ENCODE peak calls at places on chromosomes 2 and 18, in seven cellular contexts. D is pancreas, G is neural progenitor cell, H is choroid plexus epithelial cell, R is heart left ventricle, Y is fibroblast of lung, Q is spleen. W is an unnamed sample.

GRCh38 chr2:235088608-235089020 is 136.8 kb downstream of the SH3BP4 start:
- DNase-seq in D (no peak), R (no peak), G (no peak), H (peak), Q (no peak), Y (peak), W (no peak)

GRCh38 chr2:138023976-138024375 is 59.7 kb downstream of the HNMT start:
- DNase-seq in R (no peak), Q (no peak), D (no peak), Y (peak), G (no peak), H (no peak), W (no peak)

GRCh38 chr2:6326958-6327357 is 538.7 kb downstream of the CMPK2 start:
- DNase-seq in Q (no peak), Y (no peak), R (no peak), G (no peak), D (no peak), H (no peak), W (no peak)

GRCh38 chr2:240397924-240398611 is 37.4 kb upstream of the GPC1 start:
- DNase-seq in H (peak), R (no peak), Q (no peak), G (no peak), D (no peak), Y (no peak), W (no peak)

GRCh38 chr2:1262609-1263008 is 150.7 kb upstream of the TPO start:
- DNase-seq in R (no peak), Q (no peak), H (no peak), G (no peak), Y (no peak), D (no peak), W (no peak)

GRCh38 chr18:54558609-54559585 is 32.1 kb upstream of the DYNAP start:
- DNase-seq in G (peak), Y (peak), D (no peak), Q (no peak), H (peak), R (no peak), W (no peak)

GRCh38 chr2:98743835-98744234 is 12.9 kb upstream of the MGAT4A start:
- DNase-seq in Y (no peak), Q (no peak), R (no peak), D (no peak), G (no peak), H (no peak), W (no peak)

GRCh38 chr2:34736482-34736881 is 1137.4 kb upstream of the FAM98A start:
- DNase-seq in Q (no peak), R (no peak), D (no peak), Y (no peak), H (no peak), G (no peak), W (no peak)

GRCh38 chr18:46422552-46423055 is 234.4 kb downstream of the LOXHD1 start:
- DNase-seq in G (no peak), Y (no peak), H (no peak), Q (no peak), D (no peak), R (no peak), W (no peak)

GRCh38 chr2:101704816-101705565 is 7.5 kb downstream of the MAP4K4 start:
- DNase-seq in Y (peak), Q (no peak), H (peak), G (no peak), D (no peak), R (no peak), W (no peak)

GRCh38 chr2:156589381-156590079 is 153.4 kb downstream of the GPD2 start:
- DNase-seq in H (peak), G (peak), Q (no peak), D (no peak), Y (peak), R (no peak), W (no peak)

GRCh38 chr18:67359868-67360838 is 156.4 kb downstream of the DSEL start:
- DNase-seq in G (no peak), R (peak), Q (no peak), D (no peak), Y (peak), H (peak), W (peak)

GRCh38 chr2:239349448-239350135 is 51.2 kb downstream of the HDAC4 start:
- DNase-seq in D (no peak), G (peak), R (no peak), Q (no peak), Y (no peak), H (peak), W (no peak)

GRCh38 chr18:65788373-65788772 is 37.6 kb downstream of the CDH7 start:
- DNase-seq in Q (no peak), R (no peak), H (peak), Y (no peak), D (no peak), G (peak), W (no peak)

DNA sequence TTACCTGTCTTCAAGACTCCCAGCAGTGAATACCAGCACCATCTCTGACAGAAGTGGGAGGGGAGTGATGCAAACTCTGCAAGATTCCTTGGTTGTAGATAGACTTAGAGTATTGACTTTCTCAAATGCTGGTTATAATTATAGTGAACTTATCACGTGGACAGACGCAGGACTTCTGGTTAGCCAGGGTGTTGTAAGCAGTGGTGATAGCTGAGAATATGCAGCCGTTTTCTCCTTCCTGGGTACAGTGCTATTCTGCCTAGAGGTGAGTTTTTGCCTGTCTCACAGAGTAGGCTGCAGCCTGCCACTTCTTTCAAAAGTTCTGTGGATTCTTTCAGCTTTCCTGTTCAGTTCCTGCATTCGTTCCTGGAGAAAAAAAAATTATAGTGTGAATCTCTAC is 733 bp upstream of the CXCR2 start:
- DNase-seq in Q (no peak), G (no peak), H (peak), R (no peak), D (no peak), Y (no peak), W (no peak)
- H3K4me3 ChIP-seq in Q (no peak), G (no peak), H (no peak), R (peak), D (no peak), Y (no peak), W (no peak)

DNA sequence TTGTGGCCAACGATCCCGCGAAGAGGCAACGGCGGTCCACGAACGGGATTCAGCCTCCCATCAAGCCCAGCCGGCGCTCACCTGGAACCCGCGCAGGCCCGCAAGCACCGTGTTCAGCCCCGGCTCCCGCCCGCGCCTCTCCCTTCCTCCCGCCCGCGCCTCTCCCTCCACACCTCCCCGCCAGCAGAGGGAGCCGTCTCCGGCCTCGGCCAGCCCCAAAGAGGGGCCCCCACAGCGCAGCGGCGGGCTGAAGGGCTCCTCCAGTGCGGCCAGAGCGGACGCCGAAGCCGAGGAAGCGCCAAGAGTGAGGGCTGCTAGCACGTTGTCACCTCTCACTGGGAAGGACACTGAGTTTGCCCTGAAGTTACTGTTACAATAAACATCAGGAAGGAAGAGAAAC is 55.3 kb upstream of the LAPTM4A start:
- DNase-seq in Y (peak), R (peak), H (peak), G (peak), D (peak), Q (no peak), W (no peak)
- TF ChIP-seq CTCF in Y (peak), R (peak), H (peak), G (peak), D (peak), Q (no peak), W (peak)

DNA sequence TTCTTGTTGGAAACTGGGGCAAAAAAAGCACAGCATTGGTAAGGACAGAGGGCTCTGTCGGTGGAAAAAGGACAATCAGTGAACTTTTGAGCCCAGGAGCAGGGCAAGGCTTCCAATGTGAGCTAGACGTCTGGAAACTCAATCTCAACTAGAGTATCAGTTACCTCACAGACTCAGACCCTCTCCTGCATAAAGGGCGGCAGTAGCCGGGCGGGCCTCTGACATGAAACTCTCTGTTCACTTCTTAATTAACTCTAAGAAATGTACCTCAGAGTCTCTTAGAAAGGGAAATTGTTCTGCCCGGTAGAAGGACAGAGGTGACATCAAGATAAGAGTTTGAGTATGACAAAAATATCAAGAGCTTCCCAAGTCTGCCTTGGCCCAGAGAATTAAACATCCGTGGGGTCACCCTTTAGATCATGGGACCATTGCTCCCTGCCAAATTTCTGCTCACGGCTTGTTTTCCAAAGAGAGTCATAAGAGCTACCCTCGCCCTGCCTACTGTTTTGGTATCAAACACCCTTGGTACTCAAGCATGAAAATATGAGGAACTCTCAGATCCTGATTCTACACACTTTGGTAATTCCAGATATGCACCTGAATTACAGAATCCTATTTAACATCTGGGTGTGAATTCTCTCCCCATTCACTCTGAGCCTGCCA is 103.5 kb upstream of the PKDCC start:
- DNase-seq in Y (no peak), H (no peak), Q (no peak), R (no peak), D (no peak), G (no peak), W (no peak)
- H3K4me3 ChIP-seq in Y (no peak), H (no peak), Q (no peak), R (no peak), D (no peak), G (no peak), W (no peak)

DNA sequence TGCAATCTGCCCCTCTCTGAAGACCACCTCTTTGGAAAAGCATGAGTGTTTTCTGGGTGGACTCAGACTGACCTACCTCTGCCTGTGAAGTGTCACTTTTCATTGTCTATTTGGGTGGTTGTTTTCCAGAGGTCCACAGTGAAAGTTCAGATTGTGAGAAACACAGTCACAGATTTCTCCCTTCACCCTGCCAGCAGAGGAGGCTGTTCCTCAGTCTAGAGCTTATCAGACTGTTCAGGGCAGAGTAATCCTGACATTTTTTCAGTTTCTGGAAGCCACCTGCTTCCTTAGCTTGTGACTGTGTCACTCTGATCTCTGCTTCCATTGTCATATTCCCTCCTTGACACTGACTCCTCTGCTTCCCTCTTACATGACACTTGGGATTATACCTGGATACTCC is 55.4 kb upstream of the RMP24 start:
- DNase-seq in R (no peak), H (no peak), D (no peak), Y (no peak), Q (no peak), G (no peak), W (no peak)
- TF ChIP-seq CTCF in R (no peak), H (peak), D (no peak), Y (no peak), Q (no peak), G (peak), W (peak)

GRCh38 chr2:84882775-84883550 is 2.1 kb upstream of the TRABD2A start:
- DNase-seq in H (no peak), Q (no peak), D (no peak), G (no peak), Y (no peak), R (no peak), W (no peak)
- H3K4me3 ChIP-seq in H (no peak), Q (no peak), D (no peak), G (no peak), Y (no peak), R (no peak), W (no peak)

GRCh38 chr2:37457401-37457901 is 113.0 kb downstream of the QPCT start:
- DNase-seq in R (no peak), G (no peak), D (no peak), Q (no peak), H (peak), Y (peak), W (no peak)

GRCh38 chr2:37460866-37461229 is 116.4 kb downstream of the QPCT start:
- DNase-seq in Q (no peak), Y (no peak), R (no peak), D (no peak), G (no peak), H (no peak), W (no peak)

GRCh38 chr2:37456479-37456878 is 112.0 kb downstream of the QPCT start:
- DNase-seq in H (no peak), D (no peak), Q (peak), R (no peak), Y (no peak), G (no peak), W (no peak)

GRCh38 chr2:37458133-37458532 is 113.7 kb downstream of the QPCT start:
- DNase-seq in D (no peak), H (no peak), Q (no peak), R (no peak), G (no peak), Y (no peak), W (no peak)

GRCh38 chr2:37459095-37459981 is 114.9 kb downstream of the QPCT start:
- DNase-seq in Q (no peak), D (no peak), H (peak), R (no peak), Y (peak), G (no peak), W (no peak)
- TF ChIP-seq CTCF in Q (no peak), D (no peak), H (no peak), R (no peak), Y (no peak), G (no peak), W (no peak)

GRCh38 chr2:20223345-20224190 is 1.4 kb downstream of the SDC1 start:
- DNase-seq in Q (peak), Y (peak), G (peak), D (peak), H (peak), R (no peak), W (no peak)
- H3K4me3 ChIP-seq in Q (peak), Y (peak), G (peak), D (peak), H (peak), R (peak), W (peak)

GRCh38 chr2:109345653-109346165 is 216.7 kb downstream of the SH3RF3 start:
- DNase-seq in D (no peak), G (no peak), Y (no peak), Q (no peak), H (no peak), R (no peak), W (no peak)
- TF ChIP-seq CTCF in D (no peak), G (no peak), Y (no peak), Q (no peak), H (no peak), R (no peak), W (no peak)

GRCh38 chr2:209619782-209620181 is 151.8 kb upstream of the UNC80 start:
- DNase-seq in Q (no peak), H (peak), R (no peak), G (peak), Y (no peak), D (no peak), W (no peak)

GRCh38 chr2:209613941-209614340 is 157.7 kb upstream of the UNC80 start:
- DNase-seq in G (peak), Y (no peak), R (no peak), D (no peak), Q (no peak), H (no peak), W (no peak)

GRCh38 chr2:209609531-209609930 is 162.1 kb upstream of the UNC80 start:
- DNase-seq in D (no peak), G (no peak), Q (no peak), R (no peak), Y (no peak), H (no peak), W (no peak)

GRCh38 chr2:209610631-209611030 is 161.0 kb upstream of the UNC80 start:
- DNase-seq in R (no peak), Y (no peak), H (no peak), D (no peak), Q (no peak), G (peak), W (no peak)

GRCh38 chr2:209614630-209615369 is 156.8 kb upstream of the UNC80 start:
- DNase-seq in R (no peak), G (peak), H (peak), Q (no peak), D (no peak), Y (peak), W (no peak)
- H3K4me3 ChIP-seq in R (no peak), G (peak), H (no peak), Q (no peak), D (no peak), Y (no peak), W (no peak)

DNA sequence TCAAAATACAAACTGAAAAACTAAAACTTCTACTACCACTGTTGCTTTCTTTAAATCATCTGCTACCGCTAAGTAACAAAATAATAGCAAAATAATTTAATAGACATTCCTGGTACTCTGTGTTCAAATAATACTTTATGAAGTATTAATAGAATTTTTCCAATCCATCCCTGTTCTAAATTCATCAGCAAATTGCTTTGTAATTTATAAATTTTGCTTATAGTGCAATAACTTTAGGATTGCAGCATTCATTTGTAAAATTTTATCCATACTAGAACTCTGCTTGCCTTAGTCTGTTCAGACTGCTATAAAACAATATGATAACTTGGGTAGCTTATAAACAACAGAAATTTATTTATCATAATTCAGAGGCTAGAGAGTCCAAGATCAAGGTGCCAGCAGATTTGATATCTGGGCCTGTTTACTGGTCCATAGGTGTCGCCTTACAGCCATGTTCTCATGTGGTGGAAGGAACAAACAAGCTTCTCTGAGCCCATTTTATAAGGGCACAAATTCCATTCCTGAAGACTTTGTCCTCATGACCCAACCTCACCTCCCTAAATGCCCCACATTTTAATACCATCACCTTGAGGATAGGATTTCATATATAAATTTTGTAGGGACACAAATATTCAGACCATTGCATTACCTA is 415.1 kb upstream of the MAP2 start:
- DNase-seq in Q (no peak), H (no peak), R (no peak), D (no peak), G (no peak), Y (no peak), W (no peak)
- TF ChIP-seq CTCF in Q (no peak), H (no peak), R (no peak), D (no peak), G (no peak), Y (no peak), W (no peak)

W was measured in retinal pigment epithelial cell.